ENCODE peak calls at places on chromosomes 12 and 14, in seven cellular contexts. A is stimulated activated effector memory CD8-positive, alpha-beta T cell treated with anti-CD3 and anti-CD28 coated beads, Interleukin-12 subunit alpha, Interleukin-12 subunit beta, amount 100 ng/mL, for 72 hours; M is astrocyte of the cerebellum; C is T-helper 2 cell; P is activated T-helper 9 cell treated with anti-CD3 and anti-CD28 coated beads, Interleukin-2, amount 50 U/mL, for 16 hours; T is heart left ventricle; N is HL-60. Q is an unnamed sample.

GRCh38 chr12:50174971-50175715 is 8.0 kb upstream of the CERS5 start:
- DNase-seq in A (no peak), M (peak), C (no peak), P (no peak), T (no peak), N (peak), Q (no peak)

GRCh38 chr12:111434680-111435338 is 29.1 kb downstream of the SH2B3 start:
- DNase-seq in A (peak), M (no peak), C (peak), P (peak), T (peak), N (peak), Q (no peak)

GRCh38 chr12:113439606-113440030 is 17.4 kb downstream of the SDSL start:
- DNase-seq in A (no peak), M (no peak), C (no peak), P (no peak), T (no peak), N (no peak), Q (peak)

GRCh38 chr12:79933580-79934264 is 1.2 kb downstream of the PPP1R12A start:
- DNase-seq in A (peak), M (no peak), C (no peak), P (no peak), T (no peak), N (peak), Q (no peak)

GRCh38 chr14:50944647-50945413 is 547 bp upstream of the PYGL start:
- DNase-seq in A (no peak), M (no peak), C (no peak), P (no peak), T (no peak), N (no peak), Q (no peak)

GRCh38 chr14:97264516-97265230 is 467.5 kb downstream of the VRK1 start:
- DNase-seq in A (no peak), M (no peak), C (no peak), P (no peak), T (no peak), N (no peak), Q (no peak)

GRCh38 chr14:34219661-34220060 is 242.4 kb downstream of the SPTSSA start:
- DNase-seq in A (no peak), M (no peak), C (no peak), P (no peak), T (no peak), N (no peak), Q (no peak)

GRCh38 chr12:459430-460258 is at the start of gene B4GALNT3:
- DNase-seq in A (peak), M (no peak), C (peak), P (peak), T (peak), N (no peak), Q (peak)

GRCh38 chr14:21300892-21301291 is 21.0 kb downstream of the RPGRIP1 start:
- DNase-seq in A (peak), M (no peak), C (no peak), P (no peak), T (peak), N (peak), Q (peak)

GRCh38 chr12:5083955-5084849 is 40.5 kb downstream of the KCNA5 start:
- DNase-seq in A (no peak), M (peak), C (no peak), P (no peak), T (no peak), N (peak), Q (peak)

GRCh38 chr12:122894173-122895121 is 1.5 kb downstream of the VPS37B start:
- DNase-seq in A (peak), M (no peak), C (no peak), P (no peak), T (no peak), N (no peak), Q (no peak)

Q was measured in progenitor cell of endocrine pancreas.